ENCODE peak calls at places on chromosome 3, in four cellular contexts. K is H1, E is GM12878, C is HepG2. S is an unnamed sample.

GRCh38 chr3:44612678-44613077 is 12.2 kb upstream of the ZNF197 start:
- DNase-seq in K (no peak), E (no peak), C (no peak), S (no peak)

GRCh38 chr3:114567774-114568173 is 273.9 kb downstream of the TIGIT start:
- DNase-seq in K (no peak), E (no peak), C (no peak), S (no peak)

GRCh38 chr3:12758025-12758830 is 831 bp downstream of the TMEM40 start:
- DNase-seq in K (no peak), E (no peak), C (no peak), S (no peak)

GRCh38 chr3:176798680-176799079 is 398.6 kb downstream of the TBL1XR1 start:
- DNase-seq in K (no peak), E (no peak), C (no peak), S (no peak)

GRCh38 chr3:98964784-98965183 is 63.3 kb upstream of the DCBLD2 start:
- DNase-seq in K (no peak), E (no peak), C (no peak), S (no peak)

GRCh38 chr3:148955544-148956346 is 35.6 kb upstream of the GYG1 start:
- DNase-seq in K (peak; percentile 53), E (no peak), C (peak; percentile 47), S (no peak)

GRCh38 chr3:196645091-196645490 is 5.6 kb downstream of the NRROS start:
- DNase-seq in K (no peak), E (no peak), C (no peak), S (no peak)

GRCh38 chr3:151864423-151865101 is 8.9 kb upstream of the SUCNR1 start:
- DNase-seq in K (no peak), E (no peak), C (no peak), S (no peak)

GRCh38 chr3:107796786-107797185 is 274.0 kb downstream of the BBX start:
- DNase-seq in K (no peak), E (no peak), C (peak; percentile 74), S (no peak)
- TF ChIP-seq KDM1A in K (no peak), E (no peak), C (no peak), S (no peak)

GRCh38 chr3:127037971-127038446 is 55.1 kb downstream of the PLXNA1 start:
- DNase-seq in K (no peak), E (no peak), C (no peak), S (no peak)
- TF ChIP-seq SP1 in K (no peak), E (no peak), C (no peak), S (no peak)

GRCh38 chr3:153166206-153166605 is 4.2 kb downstream of the RAP2B start:
- DNase-seq in K (no peak), E (no peak), C (no peak), S (peak; percentile 30)
- TF ChIP-seq KDM1A in K (no peak), E (no peak), C (no peak), S (peak; percentile 34)

DNA sequence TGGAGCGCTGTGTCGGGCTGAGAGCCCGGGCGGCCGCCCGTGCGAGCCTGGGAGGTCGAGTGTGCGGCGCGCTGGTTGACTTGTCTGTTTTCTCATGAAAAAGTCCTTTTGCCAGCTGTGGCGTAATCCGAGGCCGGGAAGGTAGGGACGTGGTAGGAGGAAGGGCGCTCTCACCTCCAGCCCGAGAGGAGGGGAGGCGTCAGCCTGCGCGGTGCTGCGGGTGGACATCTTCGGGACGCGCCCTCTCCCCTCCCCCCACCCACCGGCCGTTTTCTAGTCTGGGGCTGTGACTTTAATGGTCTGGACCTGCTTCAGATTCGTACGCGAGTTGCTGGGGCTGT is 573 bp downstream of the NCK1 start:
- DNase-seq in K (no peak), E (no peak), C (peak; percentile 58), S (peak; percentile 38)
- TF ChIP-seq SP1 in K (no peak), E (no peak), C (no peak), S (no peak)

DNA sequence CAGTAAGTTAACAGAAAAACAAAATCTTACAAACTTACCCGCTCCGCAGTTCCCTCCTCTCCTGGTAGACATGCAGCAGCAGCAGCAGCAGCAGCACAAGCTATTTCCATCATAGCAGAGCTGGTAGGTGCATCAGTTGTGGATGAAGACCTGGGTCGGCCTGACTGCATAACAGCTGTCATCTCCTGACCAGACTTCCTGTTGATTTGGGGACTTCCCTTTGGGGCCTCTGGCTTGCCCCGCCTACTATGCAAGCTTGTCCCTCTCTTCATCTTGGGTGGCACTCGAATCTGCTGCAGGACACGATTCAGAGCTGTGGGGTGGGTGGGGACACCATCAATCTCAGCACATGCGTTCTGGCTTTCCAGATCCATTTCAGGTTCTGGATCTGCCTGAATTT is 65.7 kb downstream of the TMCC1 start:
- DNase-seq in K (no peak), E (peak; percentile 13), C (no peak), S (no peak)
- TF ChIP-seq KDM1A in K (no peak), E (no peak), C (no peak), S (no peak)

GRCh38 chr3:134752761-134753461 is 42.1 kb upstream of the EPHB1 start:
- DNase-seq in K (no peak), E (no peak), C (no peak), S (no peak)

GRCh38 chr3:134757549-134758069 is 37.5 kb upstream of the EPHB1 start:
- DNase-seq in K (no peak), E (no peak), C (no peak), S (no peak)

GRCh38 chr3:134755821-134756220 is 39.2 kb upstream of the EPHB1 start:
- DNase-seq in K (peak; percentile 4), E (no peak), C (no peak), S (no peak)

GRCh38 chr3:134753999-134754742 is 40.9 kb upstream of the EPHB1 start:
- DNase-seq in K (peak; percentile 37), E (no peak), C (no peak), S (no peak)

GRCh38 chr3:134754768-134755559 is 40.1 kb upstream of the EPHB1 start:
- DNase-seq in K (peak; percentile 81), E (no peak), C (peak; percentile 29), S (peak; percentile 44)
- TF ChIP-seq SP1 in K (no peak), E (no peak), C (no peak), S (no peak)